ENCODE peak calls at places on chromosomes 3 and 15, in six cellular contexts. B is stomach, L is mucosa of descending colon, C is EL, E is posterior vena cava, H is AG09319. X is an unnamed sample.

GRCh38 chr3:140552898-140553297 is 125.0 kb upstream of the TRIM42 start:
- DNase-seq in L (no peak), E (no peak), C (no peak), B (no peak), H (no peak), X (peak)

GRCh38 chr3:183486472-183486871 is 58.1 kb upstream of the MCF2L2 start:
- DNase-seq in L (no peak), B (peak), C (no peak), E (no peak), H (no peak), X (no peak)

GRCh38 chr3:87207500-87207899 is 19.6 kb upstream of the CHMP2B start:
- DNase-seq in L (no peak), C (peak), E (no peak), B (no peak), H (no peak), X (peak)

GRCh38 chr3:32948625-32949445 is 2.6 kb upstream of the CCR4 start:
- DNase-seq in L (no peak), C (no peak), B (no peak), E (no peak), H (no peak), X (no peak)

GRCh38 chr3:100891033-100891432 is 102.2 kb downstream of the ABI3BP start:
- DNase-seq in H (no peak), E (no peak), C (peak), B (no peak), L (no peak), X (peak)

GRCh38 chr3:123757281-123757940 is 126.7 kb downstream of the MYLK start:
- DNase-seq in B (no peak), C (peak), H (no peak), L (peak), E (peak), X (no peak)

GRCh38 chr3:78645628-78646310 is 1122.0 kb downstream of the ROBO1 start:
- DNase-seq in B (no peak), C (peak), L (no peak), E (no peak), H (peak), X (peak)

GRCh38 chr3:35648347-35648746 is 9.0 kb downstream of the ARPP21 start:
- DNase-seq in H (no peak), C (no peak), B (no peak), L (no peak), E (no peak), X (no peak)

GRCh38 chr3:182937293-182938051 is 42.9 kb downstream of the DCUN1D1 start:
- DNase-seq in H (no peak), E (no peak), L (no peak), B (no peak), C (no peak), X (no peak)

GRCh38 chr15:74833376-74834107 is 7.1 kb downstream of the CPLX3 start:
- DNase-seq in H (no peak), C (no peak), L (no peak), E (no peak), B (no peak), X (no peak)

GRCh38 chr3:21356402-21356801 is 394.6 kb downstream of the ZNF385D start:
- DNase-seq in E (no peak), H (no peak), C (peak), L (no peak), B (no peak), X (no peak)

GRCh38 chr3:55531266-55531665 is 44.2 kb upstream of the WNT5A start:
- DNase-seq in E (no peak), B (no peak), L (no peak), C (no peak), H (no peak), X (no peak)

GRCh38 chr3:115512565-115513410 is 110.5 kb upstream of the GAP43 start:
- DNase-seq in E (no peak), H (no peak), C (peak), L (no peak), B (no peak), X (peak)

GRCh38 chr15:69735126-69735525 is 282.5 kb downstream of the RPLP1 start:
- DNase-seq in L (no peak), H (no peak), C (no peak), B (no peak), E (peak), X (no peak)

GRCh38 chr3:11465744-11466611 is 177.7 kb downstream of the VGLL4 start:
- DNase-seq in H (peak), L (no peak), B (no peak), E (no peak), C (peak), X (no peak)

GRCh38 chr3:184441202-184441900 is 61.5 kb downstream of the CHRD start:
- DNase-seq in C (no peak), E (no peak), L (no peak), H (no peak), B (no peak), X (no peak)

X was measured in ELR.